ENCODE peak calls at places on chromosomes 13 and 19, in four cellular contexts. One of them, this sample, is unnamed.
A peak's percentile ranks its signal among the peaks of the same experiment; 100 is the strongest.

GRCh38 chr13:44661936-44662335 is 85.8 kb upstream of the TSC22D1 start:
- DNase-seq in endodermal cell: no peak
- DNase-seq in iris pigment epithelial cell: no peak
- DNase-seq in SHP77 treated with DMSO at 0.1 percent for 48 hours: no peak
- DNase-seq in this sample: no peak

GRCh38 chr19:46967578-46968018 is 52.0 kb upstream of the NPAS1 start:
- DNase-seq in iris pigment epithelial cell: no peak
- DNase-seq in SHP77 treated with DMSO at 0.1 percent for 48 hours: no peak
- DNase-seq in endodermal cell: no peak
- DNase-seq in this sample: no peak

GRCh38 chr13:27573265-27573664 is 47.1 kb downstream of the LNX2 start:
- DNase-seq in iris pigment epithelial cell: peak; percentile 77
- DNase-seq in SHP77 treated with DMSO at 0.1 percent for 48 hours: no peak
- DNase-seq in endodermal cell: no peak
- DNase-seq in this sample: no peak

GRCh38 chr19:43624933-43625332 is 5.5 kb upstream of the ZNF428 start:
- DNase-seq in endodermal cell: peak; percentile 98
- DNase-seq in iris pigment epithelial cell: no peak
- DNase-seq in SHP77 treated with DMSO at 0.1 percent for 48 hours: no peak
- DNase-seq in this sample: peak; percentile 86

GRCh38 chr13:112062619-112063308 is 4.2 kb upstream of the SOX1 start:
- DNase-seq in iris pigment epithelial cell: no peak
- DNase-seq in endodermal cell: peak; percentile 88
- DNase-seq in SHP77 treated with DMSO at 0.1 percent for 48 hours: no peak
- DNase-seq in this sample: peak; percentile 91

GRCh38 chr13:35599385-35599784 is 122.9 kb upstream of the MAB21L1 start:
- DNase-seq in iris pigment epithelial cell: no peak
- DNase-seq in endodermal cell: no peak
- DNase-seq in SHP77 treated with DMSO at 0.1 percent for 48 hours: no peak
- DNase-seq in this sample: peak; percentile 6

GRCh38 chr19:44570984-44571684 is 41.7 kb upstream of the CEACAM20 start:
- DNase-seq in iris pigment epithelial cell: peak; percentile 81
- DNase-seq in endodermal cell: peak; percentile 91
- DNase-seq in SHP77 treated with DMSO at 0.1 percent for 48 hours: peak; percentile 10
- DNase-seq in this sample: peak; percentile 86

GRCh38 chr19:16654151-16654550 is 5.8 kb downstream of the SMIM7 start:
- DNase-seq in endodermal cell: peak; percentile 64
- DNase-seq in iris pigment epithelial cell: no peak
- DNase-seq in SHP77 treated with DMSO at 0.1 percent for 48 hours: no peak
- DNase-seq in this sample: no peak

This sample was measured in neural progenitor cell.